ENCODE peak calls at places on chromosomes 4 and X, in seven cellular contexts. N is tibial artery, R is prostate gland, B is GM20000, H is NCI-H2107, Q is activated gamma-delta T cell treated with Interleukin-2 at 50 U/mL for 16 hours, A is NCI-H146. X is an unnamed sample.

GRCh38 chrX:47156611-47157520 is 11.8 kb downstream of the RBM10 start:
- DNase-seq in N (no peak), R (no peak), B (no peak), H (no peak), Q (no peak), A (no peak), X (no peak)

GRCh38 chr4:82248903-82249632 is 124.7 kb downstream of the HNRNPD start:
- DNase-seq in N (no peak), R (no peak), B (no peak), H (no peak), Q (no peak), A (no peak), X (no peak)

GRCh38 chrX:17499512-17499911 is 124.5 kb downstream of the NHS start:
- DNase-seq in N (no peak), R (no peak), B (no peak), H (no peak), Q (no peak), A (no peak), X (no peak)

GRCh38 chrX:134020910-134021309 is 35.5 kb upstream of the GPC3 start:
- DNase-seq in N (no peak), R (no peak), B (no peak), H (no peak), Q (no peak), A (no peak), X (no peak)

GRCh38 chr4:173415092-173415491 is 16.2 kb upstream of the SCRG1 start:
- DNase-seq in N (no peak), R (no peak), B (no peak), H (no peak), Q (no peak), A (no peak), X (no peak)

GRCh38 chrX:12988797-12989196 is 13.9 kb downstream of the TMSB4X start:
- DNase-seq in N (no peak), R (peak), B (no peak), H (no peak), Q (no peak), A (peak), X (no peak)

GRCh38 chr4:183905593-183906485 is 732 bp downstream of the STOX2 start:
- DNase-seq in N (no peak), R (peak), B (peak), H (no peak), Q (no peak), A (peak), X (peak)

GRCh38 chr4:82744284-82744963 is 54.2 kb downstream of the SCD5 start:
- DNase-seq in N (no peak), R (peak), B (no peak), H (no peak), Q (no peak), A (no peak), X (no peak)

GRCh38 chr4:177573487-177573886 is 131.2 kb upstream of the AGA start:
- DNase-seq in N (no peak), R (no peak), B (no peak), H (no peak), Q (no peak), A (no peak), X (no peak)

GRCh38 chr4:153684182-153685073 is at the start of gene TLR2:
- DNase-seq in N (peak), R (peak), B (peak), H (no peak), Q (peak), A (peak), X (peak)

GRCh38 chr4:109701566-109702399 is 1.5 kb downstream of the CASP6 start:
- DNase-seq in N (no peak), R (no peak), B (peak), H (no peak), Q (no peak), A (peak), X (peak)

GRCh38 chr4:99305638-99306380 is 15.0 kb upstream of the ADH1A start:
- DNase-seq in N (peak), R (no peak), B (no peak), H (no peak), Q (no peak), A (no peak), X (no peak)

GRCh38 chr4:6355052-6355451 is 85.4 kb downstream of the WFS1 start:
- DNase-seq in N (no peak), R (no peak), B (no peak), H (no peak), Q (no peak), A (no peak), X (no peak)

GRCh38 chrX:10677490-10677889 is 57.1 kb upstream of the MID1 start:
- DNase-seq in N (no peak), R (no peak), B (no peak), H (no peak), Q (no peak), A (peak), X (no peak)

GRCh38 chr4:4268753-4269152 is 20.7 kb upstream of the TMEM128 start:
- DNase-seq in N (no peak), R (no peak), B (no peak), H (no peak), Q (no peak), A (no peak), X (no peak)

GRCh38 chr4:155906554-155907247 is 3.2 kb downstream of the TDO2 start:
- DNase-seq in N (no peak), R (no peak), B (no peak), H (peak), Q (no peak), A (no peak), X (no peak)

GRCh38 chrX:73913580-73913979 is 350.6 kb downstream of the CHIC1 start:
- DNase-seq in N (no peak), R (no peak), B (no peak), H (no peak), Q (no peak), A (no peak), X (no peak)

GRCh38 chr4:23361453-23361852 is 528.4 kb downstream of the PPARGC1A start:
- DNase-seq in N (no peak), R (no peak), B (no peak), H (no peak), Q (no peak), A (no peak), X (no peak)

GRCh38 chr4:159199827-159200226 is 96.9 kb downstream of the RAPGEF2 start:
- DNase-seq in N (no peak), R (no peak), B (no peak), H (no peak), Q (no peak), A (no peak), X (no peak)

GRCh38 chr4:5052726-5053425 is 1.6 kb downstream of the STK32B start:
- DNase-seq in N (no peak), R (no peak), B (no peak), H (no peak), Q (no peak), A (no peak), X (no peak)

X was measured in Peyer's patch.